ENCODE peak calls at places on chromosome 20, in eight cellular contexts. K is heart left ventricle, N is heart right ventricle, T is MM.1S, H is brain microvascular endothelial cell, I is adrenal gland, Y is IMR-90, L is H9. X is an unnamed sample.

GRCh38 chr20:5835234-5835845 is 85.1 kb downstream of the SHLD1 start:
- DNase-seq in K (no peak), N (peak), T (no peak), H (peak), I (peak), Y (peak), L (no peak), X (peak)

GRCh38 chr20:47677314-47678129 is 107.8 kb downstream of the SULF2 start:
- DNase-seq in K (no peak), N (peak), T (peak), H (no peak), I (peak), Y (peak), L (peak), X (peak)

GRCh38 chr20:52103911-52104545 is 87.6 kb downstream of the ZFP64 start:
- DNase-seq in K (no peak), N (no peak), T (no peak), H (peak), I (no peak), Y (peak), L (peak), X (peak)

GRCh38 chr20:47263502-47264084 is 92.9 kb downstream of the ZMYND8 start:
- DNase-seq in K (no peak), N (no peak), T (peak), H (no peak), I (peak), Y (no peak), L (no peak), X (no peak)

GRCh38 chr20:64146936-64147451 is 17.3 kb upstream of the MYT1 start:
- DNase-seq in K (no peak), N (no peak), T (no peak), H (no peak), I (no peak), Y (no peak), L (no peak), X (no peak)

GRCh38 chr20:39829713-39830112 is 859.3 kb downstream of the MAFB start:
- DNase-seq in K (no peak), N (no peak), T (peak), H (no peak), I (no peak), Y (no peak), L (no peak), X (no peak)

GRCh38 chr20:38805502-38805957 is at the start of gene PPP1R16B:
- DNase-seq in K (peak), N (peak), T (peak), H (no peak), I (peak), Y (no peak), L (peak), X (no peak)

GRCh38 chr20:53582574-53583351 is 10.9 kb downstream of the ZNF217 start:
- DNase-seq in K (no peak), N (no peak), T (no peak), H (peak), I (no peak), Y (peak), L (no peak), X (peak)

GRCh38 chr20:51584116-51584515 is 41.6 kb upstream of the NFATC2 start:
- DNase-seq in K (no peak), N (no peak), T (no peak), H (no peak), I (no peak), Y (no peak), L (no peak), X (no peak)

GRCh38 chr20:48722002-48722731 is 105.6 kb downstream of the PREX1 start:
- DNase-seq in K (no peak), N (no peak), T (no peak), H (peak), I (peak), Y (peak), L (no peak), X (no peak)

GRCh38 chr20:59808729-59809381 is 124.6 kb downstream of the SYCP2 start:
- DNase-seq in K (no peak), N (no peak), T (peak), H (no peak), I (no peak), Y (no peak), L (peak), X (no peak)

GRCh38 chr20:61391812-61392520 is 139.9 kb downstream of the CDH4 start:
- DNase-seq in K (no peak), N (no peak), T (no peak), H (no peak), I (no peak), Y (peak), L (no peak), X (peak)

GRCh38 chr20:64103871-64104666 is 3.3 kb downstream of the NPBWR2 start:
- DNase-seq in K (peak), N (no peak), T (no peak), H (no peak), I (peak), Y (no peak), L (no peak), X (no peak)

GRCh38 chr20:43947316-43947710 is 32.7 kb downstream of the TOX2 start:
- DNase-seq in K (no peak), N (no peak), T (no peak), H (no peak), I (no peak), Y (no peak), L (no peak), X (no peak)

GRCh38 chr20:54980321-54980960 is 505.0 kb downstream of the DOK5 start:
- DNase-seq in K (no peak), N (no peak), T (peak), H (no peak), I (no peak), Y (no peak), L (no peak), X (peak)

GRCh38 chr20:61806995-61807394 is 258.7 kb downstream of the TAF4 start:
- DNase-seq in K (no peak), N (no peak), T (no peak), H (no peak), I (no peak), Y (no peak), L (no peak), X (no peak)

GRCh38 chr20:62752671-62753501 is 43.4 kb upstream of the MRGBP start:
- DNase-seq in K (peak), N (no peak), T (no peak), H (no peak), I (no peak), Y (peak), L (no peak), X (no peak)

GRCh38 chr20:57761413-57761734 is 51.6 kb upstream of the PMEPA1 start:
- DNase-seq in K (no peak), N (no peak), T (no peak), H (no peak), I (no peak), Y (no peak), L (no peak), X (no peak)

GRCh38 chr20:6075428-6076219 is 21.8 kb upstream of the LRRN4 start:
- DNase-seq in K (no peak), N (peak), T (no peak), H (no peak), I (peak), Y (no peak), L (no peak), X (no peak)

GRCh38 chr20:39107741-39108140 is 145.6 kb downstream of the DHX35 start:
- DNase-seq in K (no peak), N (no peak), T (no peak), H (peak), I (peak), Y (peak), L (no peak), X (no peak)

GRCh38 chr20:53763707-53764415 is 170.2 kb upstream of the ZNF217 start:
- DNase-seq in K (no peak), N (no peak), T (no peak), H (peak), I (no peak), Y (peak), L (peak), X (no peak)

GRCh38 chr20:48763183-48764030 is 64.4 kb downstream of the PREX1 start:
- DNase-seq in K (no peak), N (peak), T (no peak), H (no peak), I (peak), Y (no peak), L (no peak), X (no peak)

GRCh38 chr20:57205625-57206219 is 60.7 kb downstream of the BMP7 start:
- DNase-seq in K (no peak), N (no peak), T (no peak), H (peak), I (no peak), Y (peak), L (no peak), X (peak)

GRCh38 chr20:61478094-61478493 is 226.0 kb downstream of the CDH4 start:
- DNase-seq in K (no peak), N (no peak), T (no peak), H (no peak), I (no peak), Y (no peak), L (peak), X (no peak)

GRCh38 chr20:24993337-24994185 is 1.0 kb upstream of the APMAP start:
- DNase-seq in K (no peak), N (no peak), T (peak), H (no peak), I (peak), Y (peak), L (no peak), X (peak)

GRCh38 chr20:51941503-51941902 is 139.2 kb upstream of the SALL4 start:
- DNase-seq in K (no peak), N (no peak), T (no peak), H (no peak), I (no peak), Y (no peak), L (no peak), X (no peak)

DNA sequence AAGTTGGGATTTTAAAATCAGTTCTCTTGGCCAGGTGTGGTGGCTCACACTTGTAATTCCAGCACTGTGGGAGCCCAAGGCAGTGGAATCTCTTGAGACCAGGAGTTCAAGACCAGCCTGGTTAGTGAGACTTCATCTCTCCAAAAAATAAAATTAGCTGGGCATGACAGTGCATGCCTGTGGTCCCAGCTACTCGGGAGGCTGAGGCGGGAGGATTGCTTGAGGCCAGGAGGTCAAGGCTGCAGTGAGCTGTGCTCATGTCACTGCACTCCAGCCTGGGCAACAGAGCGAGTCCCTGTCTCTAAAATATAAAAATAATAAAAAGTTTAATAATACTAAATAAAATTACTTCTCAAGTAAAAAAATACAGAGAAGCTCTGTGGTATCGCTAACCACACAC is 77.5 kb downstream of the FOXA2 start:
- DNase-seq in K (no peak), N (no peak), T (no peak), H (no peak), I (no peak), Y (no peak), L (no peak), X (no peak)
- H3K27ac ChIP-seq in K (no peak), N (no peak), T (no peak), H (no peak), I (no peak), Y (no peak), L (no peak), X (no peak)

GRCh38 chr20:3330046-3330741 is 77.3 kb downstream of the DNAAF9 start:
- DNase-seq in K (no peak), N (no peak), T (no peak), H (no peak), I (no peak), Y (peak), L (no peak), X (no peak)
- H3K27ac ChIP-seq in K (no peak), N (no peak), T (no peak), H (no peak), I (no peak), Y (no peak), L (no peak), X (no peak)

DNA sequence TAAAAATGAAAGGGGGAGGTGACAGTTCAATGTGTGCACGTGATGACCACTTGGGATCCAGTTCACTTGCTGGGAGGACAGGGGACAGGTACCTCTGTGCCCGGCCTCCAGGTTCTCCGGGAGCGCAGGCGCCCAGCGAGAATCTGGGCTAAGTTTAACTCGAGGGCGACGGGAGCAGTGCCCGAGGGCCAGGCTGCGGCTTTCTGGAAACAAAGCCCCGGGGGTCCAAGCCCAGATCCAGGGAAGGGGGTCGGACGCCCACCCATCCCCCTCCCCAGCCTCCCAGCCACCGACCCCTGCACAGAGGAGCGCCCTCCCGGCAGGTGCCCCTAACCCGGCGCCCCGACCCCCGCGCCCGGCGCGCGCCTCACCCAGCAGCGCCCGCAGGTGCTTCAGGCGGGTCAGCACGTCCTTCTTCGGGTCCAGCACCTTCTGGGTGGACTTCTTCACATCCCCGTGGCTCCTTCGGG is 405 bp downstream of the RALGAPA2 start:
- DNase-seq in K (no peak), N (peak), T (no peak), H (no peak), I (peak), Y (no peak), L (no peak), X (no peak)
- H3K27ac ChIP-seq in K (peak), N (peak), T (no peak), H (peak), I (no peak), Y (no peak), L (no peak), X (peak)

GRCh38 chr20:34544109-34544793 is 14.3 kb upstream of the MAP1LC3A start:
- DNase-seq in K (no peak), N (no peak), T (no peak), H (no peak), I (no peak), Y (no peak), L (peak), X (no peak)

GRCh38 chr20:34541264-34541901 is 17.1 kb upstream of the MAP1LC3A start:
- DNase-seq in K (no peak), N (no peak), T (no peak), H (no peak), I (no peak), Y (no peak), L (no peak), X (no peak)

GRCh38 chr20:34541917-34542316 is 16.6 kb upstream of the MAP1LC3A start:
- DNase-seq in K (no peak), N (no peak), T (no peak), H (no peak), I (no peak), Y (no peak), L (no peak), X (no peak)

GRCh38 chr20:34542439-34542838 is 16.1 kb upstream of the MAP1LC3A start:
- DNase-seq in K (no peak), N (no peak), T (no peak), H (no peak), I (no peak), Y (no peak), L (no peak), X (no peak)

DNA sequence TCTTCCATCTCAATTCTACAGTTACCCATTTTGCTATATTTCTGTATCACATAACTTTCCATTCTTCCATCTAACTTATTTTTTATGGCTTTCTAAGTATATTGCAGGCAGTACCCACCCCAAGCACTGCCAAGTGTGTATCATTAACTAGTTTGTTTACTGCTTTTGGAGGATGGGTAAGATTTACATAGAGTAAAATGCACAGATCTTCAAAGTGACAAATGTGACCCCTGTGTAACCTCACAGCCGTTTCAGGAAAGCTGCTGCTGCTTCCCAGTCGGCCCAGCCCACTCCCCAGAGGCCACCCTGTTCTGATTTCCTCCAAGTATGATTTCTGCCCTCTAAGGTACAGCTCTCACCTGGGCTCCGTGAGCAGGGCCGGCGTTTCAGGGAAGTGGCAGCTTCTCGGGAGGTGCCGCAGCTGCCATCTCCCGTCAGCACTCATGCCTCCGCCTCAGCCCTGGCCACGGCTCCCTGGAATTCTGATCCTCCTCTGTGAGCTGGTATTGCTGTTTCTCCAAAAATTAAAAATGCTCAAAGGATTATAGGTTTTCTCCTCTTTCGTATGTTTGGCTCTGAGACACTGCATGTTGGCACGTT is 15.0 kb upstream of the MAP1LC3A start:
- DNase-seq in K (no peak), N (no peak), T (no peak), H (no peak), I (no peak), Y (no peak), L (no peak), X (no peak)
- H3K27ac ChIP-seq in K (no peak), N (no peak), T (no peak), H (no peak), I (no peak), Y (no peak), L (no peak), X (no peak)

DNA sequence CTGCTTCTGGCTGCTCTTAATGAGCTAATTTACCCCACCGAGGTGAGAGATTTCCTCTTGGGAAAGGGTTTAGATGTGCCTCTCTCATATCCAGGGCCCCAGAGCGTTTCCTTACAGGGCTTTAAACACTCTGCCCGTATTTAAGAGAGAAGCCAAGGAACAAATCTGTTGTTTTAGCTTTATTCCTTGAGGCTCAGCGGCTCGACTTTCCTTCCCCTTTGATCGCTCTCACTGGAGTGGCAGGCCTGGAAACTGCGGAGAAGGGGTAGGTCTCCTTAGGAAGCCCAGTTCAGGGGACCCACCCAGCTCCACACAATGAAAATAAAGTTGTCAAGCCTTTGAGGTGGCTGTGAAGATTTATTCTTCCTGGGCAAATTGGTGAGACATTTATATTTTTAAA is 132.0 kb upstream of the JAG1 start:
- DNase-seq in K (no peak), N (peak), T (no peak), H (no peak), I (no peak), Y (no peak), L (no peak), X (no peak)
- H3K27ac ChIP-seq in K (peak), N (peak), T (no peak), H (no peak), I (no peak), Y (no peak), L (no peak), X (no peak)

GRCh38 chr20:50188287-50188688 is 2.3 kb upstream of the CEBPB start:
- DNase-seq in K (no peak), N (no peak), T (no peak), H (no peak), I (no peak), Y (no peak), L (no peak), X (no peak)
- H3K27ac ChIP-seq in K (no peak), N (no peak), T (no peak), H (no peak), I (no peak), Y (no peak), L (no peak), X (peak)

X was measured in RWPE1.